ENCODE peak calls at places on chromosome 4, in six cellular contexts. J is mesothelial cell of epicardium, S is bronchial epithelial cell, Y is upper lobe of right lung, P is pancreas, I is Caco-2. X is an unnamed sample.

GRCh38 chr4:187663076-187663475 is 332.5 kb upstream of the ZFP42 start:
- DNase-seq in J (no peak), S (peak; percentile 37), Y (no peak), P (no peak), I (no peak), X (no peak)

GRCh38 chr4:101156619-101157310 is 190.6 kb downstream of the PPP3CA start:
- DNase-seq in P (no peak), Y (no peak), I (no peak), J (no peak), S (no peak), X (no peak)

GRCh38 chr4:151979835-151980234 is 219.0 kb upstream of the GATB start:
- DNase-seq in P (no peak), S (no peak), J (no peak), I (no peak), Y (no peak), X (no peak)

GRCh38 chr4:152462715-152463114 is 73.2 kb downstream of the FBXW7 start:
- DNase-seq in S (peak; percentile 26), I (no peak), Y (no peak), P (no peak), J (no peak), X (no peak)

GRCh38 chr4:57214654-57215411 is 104.6 kb upstream of the IGFBP7 start:
- DNase-seq in P (no peak), J (no peak), S (peak; percentile 41), I (no peak), Y (no peak), X (no peak)

GRCh38 chr4:99610605-99611172 is 36.1 kb downstream of the MTTP start:
- DNase-seq in I (no peak), J (no peak), P (no peak), S (no peak), Y (no peak), X (no peak)

GRCh38 chr4:42786350-42787070 is 106.0 kb upstream of the GRXCR1 start:
- DNase-seq in S (no peak), Y (peak; percentile 79), J (no peak), I (no peak), P (no peak), X (no peak)

GRCh38 chr4:78372282-78372988 is 179.1 kb upstream of the ANXA3 start:
- DNase-seq in J (no peak), Y (no peak), I (no peak), P (no peak), S (no peak), X (no peak)

GRCh38 chr4:175277816-175278215 is 359.7 kb downstream of the ADAM29 start:
- DNase-seq in Y (no peak), P (no peak), J (no peak), I (no peak), S (no peak), X (no peak)

GRCh38 chr4:115323106-115323684 is 209.8 kb upstream of the NDST4 start:
- DNase-seq in J (no peak), Y (no peak), I (no peak), P (no peak), S (no peak), X (no peak)

GRCh38 chr4:103086565-103086964 is 10.0 kb upstream of the SLC9B2 start:
- DNase-seq in Y (no peak), S (no peak), P (no peak), J (no peak), I (no peak), X (no peak)

GRCh38 chr4:127162741-127163140 is 470.0 kb upstream of the INTU start:
- DNase-seq in I (no peak), J (no peak), S (peak; percentile 53), P (no peak), Y (no peak), X (no peak)

GRCh38 chr4:7192252-7193039 is at the start of gene SORCS2:
- DNase-seq in Y (peak; percentile 83), S (no peak), I (peak; percentile 62), P (peak; percentile 58), J (peak; percentile 88), X (no peak)

GRCh38 chr4:168737441-168738176 is 240.8 kb downstream of the PALLD start:
- DNase-seq in J (no peak), Y (no peak), I (no peak), S (no peak), P (no peak), X (no peak)

GRCh38 chr4:52640808-52641595 is 18.1 kb downstream of the USP46 start:
- DNase-seq in J (no peak), P (no peak), Y (no peak), S (peak; percentile 88), I (no peak), X (no peak)

GRCh38 chr4:122873752-122874151 is 47.1 kb downstream of the FGF2 start:
- DNase-seq in J (no peak), I (no peak), P (no peak), Y (no peak), S (peak; percentile 94), X (no peak)

GRCh38 chr4:53937918-53938317 is 126.5 kb downstream of the CHIC2 start:
- DNase-seq in J (no peak), S (peak; percentile 51), P (no peak), I (peak; percentile 57), Y (no peak), X (peak; percentile 36)

GRCh38 chr4:169096221-169096620 is 86.2 kb upstream of the CBR4 start:
- DNase-seq in J (no peak), P (no peak), Y (no peak), S (no peak), I (no peak), X (no peak)

GRCh38 chr4:123785515-123785914 is 388.9 kb downstream of the SPRY1 start:
- DNase-seq in P (peak; percentile 5), I (no peak), Y (no peak), S (peak; percentile 50), J (no peak), X (peak; percentile 25)

GRCh38 chr4:94534401-94535312 is 82.9 kb downstream of the PDLIM5 start:
- DNase-seq in J (no peak), Y (no peak), P (no peak), I (peak; percentile 45), S (peak; percentile 72), X (no peak)

GRCh38 chr4:121185960-121186359 is 21.8 kb upstream of the TNIP3 start:
- DNase-seq in J (no peak), Y (no peak), S (no peak), P (no peak), I (no peak), X (no peak)

GRCh38 chr4:118936406-118936805 is 47.8 kb downstream of the SYNPO2 start:
- DNase-seq in J (no peak), Y (no peak), P (no peak), S (no peak), I (no peak), X (no peak)

GRCh38 chr4:98557497-98557896 is 100.9 kb downstream of the TSPAN5 start:
- DNase-seq in S (peak; percentile 80), J (no peak), P (no peak), Y (no peak), I (no peak), X (no peak)

GRCh38 chr4:150139297-150139696 is 61.1 kb downstream of the DCLK2 start:
- DNase-seq in Y (no peak), J (no peak), S (no peak), P (no peak), I (no peak), X (no peak)

GRCh38 chr4:155529197-155529596 is 137.5 kb upstream of the GUCY1A1 start:
- DNase-seq in S (peak; percentile 33), P (no peak), Y (no peak), I (no peak), J (no peak), X (no peak)

GRCh38 chr4:23539969-23540368 is 349.9 kb downstream of the PPARGC1A start:
- DNase-seq in Y (no peak), P (no peak), I (no peak), S (no peak), J (no peak), X (no peak)

GRCh38 chr4:168868044-168868855 is 141.8 kb downstream of the CBR4 start:
- DNase-seq in P (no peak), Y (no peak), S (peak; percentile 88), J (no peak), I (no peak), X (no peak)

GRCh38 chr4:2852481-2852881 is 8.8 kb downstream of the ADD1 start:
- DNase-seq in S (no peak), I (no peak), J (no peak), P (no peak), Y (peak; percentile 69), X (no peak)

GRCh38 chr4:54872246-54872645 is 214.5 kb downstream of the KIT start:
- DNase-seq in S (no peak), J (no peak), I (no peak), Y (no peak), P (no peak), X (no peak)

GRCh38 chr4:46878641-46879040 is 30.4 kb downstream of the COX7B2 start:
- DNase-seq in Y (no peak), S (no peak), J (no peak), I (peak; percentile 34), P (no peak), X (no peak)

GRCh38 chr4:110020139-110020538 is 107.5 kb downstream of the EGF start:
- DNase-seq in J (no peak), Y (no peak), I (peak; percentile 40), S (no peak), P (no peak), X (no peak)

DNA sequence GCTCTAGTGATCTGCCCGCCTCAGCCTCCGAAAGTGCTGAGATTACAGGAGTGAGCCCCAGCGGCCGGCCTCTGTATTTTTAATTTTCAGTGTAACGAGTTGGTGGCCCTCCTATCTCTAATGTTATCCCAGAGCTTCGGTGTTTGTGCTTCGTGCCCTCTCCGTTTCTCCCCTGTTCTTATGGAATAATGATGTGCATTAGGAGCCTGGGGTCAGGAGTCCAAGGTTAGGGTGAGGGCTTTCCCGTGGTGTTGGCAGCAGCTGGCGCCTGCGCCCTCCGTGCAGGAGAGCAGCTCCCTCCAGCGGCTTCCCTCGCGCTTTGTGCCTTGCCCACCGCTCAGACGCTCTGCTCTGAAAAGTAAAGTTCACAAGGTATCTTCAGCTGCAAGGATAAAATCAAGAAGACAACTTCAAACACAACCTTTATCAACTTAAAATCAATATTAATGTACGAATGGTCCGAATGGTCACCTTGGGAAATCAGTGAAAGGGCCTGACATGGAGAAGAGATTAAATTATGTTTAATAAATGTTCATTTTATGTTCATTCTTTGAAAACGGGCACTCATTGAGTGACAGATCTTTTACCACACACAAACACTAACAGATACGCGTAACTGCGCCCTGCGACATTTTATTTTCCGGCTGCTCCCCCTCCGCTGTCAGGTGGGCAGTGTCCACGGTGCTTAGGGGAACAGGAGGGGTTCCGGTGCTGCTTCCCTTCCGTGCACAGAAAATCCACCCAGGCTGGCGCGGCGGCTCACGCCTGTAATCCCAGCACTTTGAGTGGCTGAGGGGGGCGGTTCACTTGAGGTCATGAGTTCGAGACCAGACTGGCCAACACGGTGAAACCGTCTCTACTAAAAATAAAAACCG is 62.4 kb downstream of the TRAPPC11 start:
- DNase-seq in J (no peak), S (peak; percentile 12), I (peak; percentile 62), P (peak; percentile 83), Y (peak; percentile 88), X (no peak)
- TF ChIP-seq CTCF in J (no peak), S (peak; percentile 43), I (peak; percentile 51), P (peak; percentile 15), Y (peak; percentile 54), X (no peak)

GRCh38 chr4:67288964-67289363 is 256.3 kb downstream of the CENPC start:
- DNase-seq in J (no peak), S (peak; percentile 3), I (no peak), Y (no peak), P (no peak), X (no peak)
- TF ChIP-seq CTCF in J (peak; percentile 27), S (peak; percentile 18), I (no peak), Y (no peak), P (no peak), X (no peak)

GRCh38 chr4:21134994-21135393 is 434.7 kb downstream of the PACRGL start:
- DNase-seq in S (peak; percentile 41), Y (no peak), I (no peak), P (no peak), J (no peak), X (no peak)
- TF ChIP-seq CTCF in S (peak; percentile 36), Y (peak; percentile 21), I (peak; percentile 9), P (no peak), J (peak; percentile 27), X (no peak)

GRCh38 chr4:926538-926937 is 5.6 kb downstream of the GAK start:
- DNase-seq in J (peak; percentile 48), Y (peak; percentile 53), I (no peak), S (peak; percentile 11), P (peak; percentile 37), X (no peak)
- TF ChIP-seq CTCF in J (peak; percentile 31), Y (peak; percentile 19), I (no peak), S (peak; percentile 73), P (no peak), X (no peak)